ENCODE peak calls at places on chromosomes 7 and 10, in eight cellular contexts. Z is HFFc6, U is left cardiac atrium, V is cardiac fibroblast, F is lung, K is EL, S is caudate nucleus, B is M059J. Y is an unnamed sample.
A peak's percentile ranks its signal among the peaks of the same experiment; 100 is the strongest.

GRCh38 chr10:124155781-124156401 is 62.5 kb upstream of the CHST15 start:
- DNase-seq in Z (no peak), U (peak; percentile 71), V (no peak), F (no peak), K (peak; percentile 31), S (no peak), B (peak; percentile 77), Y (peak; percentile 62)

GRCh38 chr7:6395898-6396582 is 51.7 kb downstream of the DAGLB start:
- DNase-seq in Z (no peak), U (peak; percentile 50), V (no peak), F (no peak), K (no peak), S (peak; percentile 63), B (no peak), Y (no peak)

GRCh38 chr10:72319416-72320254 is 35.1 kb downstream of the DNAJB12 start:
- DNase-seq in Z (peak; percentile 73), U (peak; percentile 95), V (peak; percentile 94), F (peak; percentile 94), K (peak; percentile 92), S (peak; percentile 93), B (peak; percentile 85), Y (peak; percentile 98)

GRCh38 chr10:49651917-49652316 is 27.5 kb upstream of the C10orf53 start:
- DNase-seq in Z (no peak), U (no peak), V (no peak), F (peak; percentile 25), K (no peak), S (no peak), B (no peak), Y (no peak)

GRCh38 chr10:124239134-124239533 is 145.7 kb upstream of the CHST15 start:
- DNase-seq in Z (no peak), U (no peak), V (no peak), F (no peak), K (no peak), S (no peak), B (no peak), Y (no peak)

GRCh38 chr7:86928308-86928707 is 131.1 kb downstream of the ELAPOR2 start:
- DNase-seq in Z (no peak), U (no peak), V (no peak), F (no peak), K (no peak), S (no peak), B (no peak), Y (no peak)

GRCh38 chr7:84187813-84188212 is 6.8 kb downstream of the SEMA3A start:
- DNase-seq in Z (peak; percentile 52), U (no peak), V (peak; percentile 39), F (no peak), K (peak; percentile 64), S (no peak), B (peak; percentile 76), Y (peak; percentile 83)

GRCh38 chr10:72692897-72693598 is 1.1 kb downstream of the MCU start:
- DNase-seq in Z (no peak), U (no peak), V (no peak), F (no peak), K (peak; percentile 50), S (no peak), B (peak; percentile 32), Y (peak; percentile 77)

GRCh38 chr10:103895458-103896186 is 22.4 kb downstream of the STN1 start:
- DNase-seq in Z (peak; percentile 74), U (no peak), V (peak; percentile 82), F (no peak), K (peak; percentile 68), S (no peak), B (peak; percentile 95), Y (peak; percentile 72)

GRCh38 chr7:18497082-18497481 is 1.5 kb downstream of the HDAC9 start:
- DNase-seq in Z (no peak), U (no peak), V (no peak), F (no peak), K (no peak), S (no peak), B (no peak), Y (no peak)